ENCODE peak calls at places on chromosome 1, in nine cellular contexts. Y, L, E, O, Q, F, C, W and I are unnamed samples.

GRCh38 chr1:206565973-206566372 is 46.3 kb downstream of the EIF2D start:
- DNase-seq in Y (no peak), L (no peak), E (no peak), O (no peak), Q (no peak), F (no peak), C (no peak), W (no peak), I (no peak)

GRCh38 chr1:184530226-184530625 is 143.4 kb downstream of the C1orf21 start:
- DNase-seq in Y (no peak), L (no peak), E (no peak), O (no peak), Q (no peak), F (no peak), C (no peak), W (no peak), I (no peak)

GRCh38 chr1:12556368-12556930 is 61.6 kb downstream of the DHRS3 start:
- DNase-seq in Y (no peak), L (peak), E (no peak), O (no peak), Q (no peak), F (no peak), C (no peak), W (no peak), I (no peak)

GRCh38 chr1:223429821-223430220 is 36.6 kb downstream of the CCDC185 start:
- DNase-seq in Y (no peak), L (no peak), E (peak), O (no peak), Q (no peak), F (peak), C (no peak), W (no peak), I (no peak)

GRCh38 chr1:55334140-55334539 is 119.0 kb upstream of the USP24 start:
- DNase-seq in Y (no peak), L (no peak), E (peak), O (no peak), Q (no peak), F (no peak), C (no peak), W (no peak), I (no peak)

GRCh38 chr1:41482001-41482765 is 2.3 kb downstream of the EDN2 start:
- DNase-seq in Y (peak), L (no peak), E (peak), O (no peak), Q (no peak), F (peak), C (no peak), W (no peak), I (peak)

GRCh38 chr1:52906135-52906603 is 15.4 kb downstream of the ECHDC2 start:
- DNase-seq in Y (no peak), L (no peak), E (no peak), O (no peak), Q (no peak), F (no peak), C (no peak), W (no peak), I (no peak)

GRCh38 chr1:154206212-154206611 is at the start of gene CFAP141:
- DNase-seq in Y (no peak), L (no peak), E (peak), O (no peak), Q (no peak), F (peak), C (no peak), W (no peak), I (no peak)

GRCh38 chr1:56437959-56438358 is 141.4 kb downstream of the PLPP3 start:
- DNase-seq in Y (no peak), L (no peak), E (peak), O (no peak), Q (no peak), F (peak), C (no peak), W (no peak), I (no peak)

GRCh38 chr1:216502528-216503162 is 79.4 kb upstream of the USH2A start:
- DNase-seq in Y (peak), L (no peak), E (no peak), O (no peak), Q (no peak), F (no peak), C (no peak), W (no peak), I (no peak)